ENCODE peak calls at places on chromosomes 12 and 14, in ten cellular contexts. One of them, this sample, is unnamed. For H3K9me3, the result is how much of the 10 kb centered on the place peaks cover.

GRCh38 chr12:94147991-94148840 is at the start of gene PLXNC1:
- DNase-seq in WERI-Rb-1: peak
- DNase-seq in mucosa of descending colon: peak
- DNase-seq in prostate gland: no peak
- DNase-seq in thyroid gland: peak
- DNase-seq in tibial nerve: no peak
- DNase-seq in IMR-90: peak
- DNase-seq in heart right ventricle: peak
- DNase-seq in psoas muscle: peak
- DNase-seq in Caco-2: peak
- DNase-seq in this sample: peak

GRCh38 chr12:40907115-40907521 is 214.9 kb downstream of the CNTN1 start:
- DNase-seq in WERI-Rb-1: no peak
- DNase-seq in mucosa of descending colon: no peak
- DNase-seq in prostate gland: no peak
- DNase-seq in thyroid gland: no peak
- DNase-seq in tibial nerve: no peak
- DNase-seq in IMR-90: peak
- DNase-seq in heart right ventricle: no peak
- DNase-seq in psoas muscle: no peak
- DNase-seq in Caco-2: no peak
- DNase-seq in this sample: no peak

GRCh38 chr14:103100281-103101121 is 6.0 kb downstream of the EXOC3L4 start:
- DNase-seq in WERI-Rb-1: no peak
- DNase-seq in mucosa of descending colon: no peak
- DNase-seq in prostate gland: no peak
- DNase-seq in thyroid gland: no peak
- DNase-seq in tibial nerve: no peak
- DNase-seq in IMR-90: no peak
- DNase-seq in heart right ventricle: no peak
- DNase-seq in psoas muscle: no peak
- DNase-seq in Caco-2: no peak
- DNase-seq in this sample: no peak

GRCh38 chr14:92959761-92960680 is 37.1 kb downstream of the CHGA start:
- DNase-seq in WERI-Rb-1: peak
- DNase-seq in mucosa of descending colon: no peak
- DNase-seq in prostate gland: no peak
- DNase-seq in thyroid gland: no peak
- DNase-seq in tibial nerve: no peak
- DNase-seq in IMR-90: no peak
- DNase-seq in heart right ventricle: no peak
- DNase-seq in psoas muscle: peak
- DNase-seq in Caco-2: no peak
- DNase-seq in this sample: no peak

GRCh38 chr12:62933220-62933870 is 1.6 kb downstream of the PPM1H start:
- DNase-seq in WERI-Rb-1: peak
- DNase-seq in mucosa of descending colon: peak
- DNase-seq in prostate gland: peak
- DNase-seq in thyroid gland: peak
- DNase-seq in tibial nerve: no peak
- DNase-seq in IMR-90: no peak
- DNase-seq in heart right ventricle: peak
- DNase-seq in psoas muscle: peak
- DNase-seq in Caco-2: peak
- DNase-seq in this sample: peak

GRCh38 chr14:101405171-101405883 is 156.0 kb upstream of the DIO3 start:
- DNase-seq in WERI-Rb-1: no peak
- DNase-seq in mucosa of descending colon: peak
- DNase-seq in prostate gland: no peak
- DNase-seq in thyroid gland: no peak
- DNase-seq in tibial nerve: no peak
- DNase-seq in IMR-90: peak
- DNase-seq in heart right ventricle: no peak
- DNase-seq in psoas muscle: no peak
- DNase-seq in Caco-2: no peak
- DNase-seq in this sample: no peak

GRCh38 chr14:30214014-30214413 is 286.4 kb upstream of the PRKD1 start:
- DNase-seq in WERI-Rb-1: no peak
- DNase-seq in mucosa of descending colon: no peak
- DNase-seq in prostate gland: no peak
- DNase-seq in thyroid gland: no peak
- DNase-seq in tibial nerve: no peak
- DNase-seq in IMR-90: peak
- DNase-seq in heart right ventricle: no peak
- DNase-seq in psoas muscle: no peak
- DNase-seq in Caco-2: no peak
- DNase-seq in this sample: no peak

GRCh38 chr14:58617619-58618018 is 20.1 kb upstream of the DACT1 start:
- DNase-seq in WERI-Rb-1: no peak
- DNase-seq in mucosa of descending colon: no peak
- DNase-seq in prostate gland: no peak
- DNase-seq in thyroid gland: no peak
- DNase-seq in tibial nerve: no peak
- DNase-seq in IMR-90: peak
- DNase-seq in heart right ventricle: no peak
- DNase-seq in psoas muscle: no peak
- DNase-seq in Caco-2: no peak
- DNase-seq in this sample: no peak

GRCh38 chr14:50497351-50497750 is 35.0 kb downstream of the MAP4K5 start:
- DNase-seq in WERI-Rb-1: no peak
- DNase-seq in mucosa of descending colon: no peak
- DNase-seq in prostate gland: no peak
- DNase-seq in thyroid gland: no peak
- DNase-seq in tibial nerve: no peak
- DNase-seq in IMR-90: no peak
- DNase-seq in heart right ventricle: no peak
- DNase-seq in psoas muscle: no peak
- DNase-seq in Caco-2: no peak
- DNase-seq in this sample: no peak

GRCh38 chr14:41605550-41606248 is 977 bp upstream of the LRFN5 start:
- DNase-seq in WERI-Rb-1: no peak
- DNase-seq in mucosa of descending colon: no peak
- DNase-seq in prostate gland: no peak
- DNase-seq in thyroid gland: no peak
- DNase-seq in tibial nerve: no peak
- DNase-seq in IMR-90: peak
- DNase-seq in heart right ventricle: no peak
- DNase-seq in psoas muscle: peak
- DNase-seq in Caco-2: no peak
- DNase-seq in this sample: peak

DNA sequence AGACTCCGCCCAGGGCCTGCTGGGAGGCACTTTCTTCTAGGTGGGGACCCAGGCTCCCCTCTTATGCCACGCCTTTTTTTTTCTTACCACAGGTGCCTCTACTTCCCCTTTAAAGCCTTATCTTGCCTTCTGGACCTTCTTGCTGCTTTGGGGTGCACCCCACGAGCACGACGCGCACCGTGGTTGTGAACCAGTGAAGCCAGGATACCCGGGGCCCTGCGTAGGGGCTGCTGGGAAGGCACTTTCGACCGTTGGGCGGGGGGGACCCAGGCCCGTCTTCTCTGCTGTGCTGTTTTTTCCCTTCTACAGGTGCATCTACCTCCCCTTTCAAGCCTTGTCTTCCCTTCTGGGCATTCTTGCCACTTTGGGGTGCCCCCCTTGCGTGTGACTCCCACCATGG is 305.4 kb downstream of the ALG10 start:
- DNase-seq in WERI-Rb-1: no peak
- DNase-seq in mucosa of descending colon: no peak
- DNase-seq in prostate gland: no peak
- DNase-seq in thyroid gland: no peak
- DNase-seq in tibial nerve: no peak
- DNase-seq in IMR-90: no peak
- DNase-seq in heart right ventricle: no peak
- DNase-seq in psoas muscle: no peak
- DNase-seq in Caco-2: no peak
- DNase-seq in this sample: no peak
- H3K9me3 ChIP-seq in WERI-Rb-1: under half
- H3K9me3 ChIP-seq in mucosa of descending colon: half or more
- H3K9me3 ChIP-seq in prostate gland: under half
- H3K9me3 ChIP-seq in thyroid gland: under half
- H3K9me3 ChIP-seq in tibial nerve: under half
- H3K9me3 ChIP-seq in IMR-90: half or more
- H3K9me3 ChIP-seq in heart right ventricle: under half
- H3K9me3 ChIP-seq in psoas muscle: under half
- H3K9me3 ChIP-seq in Caco-2: under half
- H3K9me3 ChIP-seq in this sample: under half

DNA sequence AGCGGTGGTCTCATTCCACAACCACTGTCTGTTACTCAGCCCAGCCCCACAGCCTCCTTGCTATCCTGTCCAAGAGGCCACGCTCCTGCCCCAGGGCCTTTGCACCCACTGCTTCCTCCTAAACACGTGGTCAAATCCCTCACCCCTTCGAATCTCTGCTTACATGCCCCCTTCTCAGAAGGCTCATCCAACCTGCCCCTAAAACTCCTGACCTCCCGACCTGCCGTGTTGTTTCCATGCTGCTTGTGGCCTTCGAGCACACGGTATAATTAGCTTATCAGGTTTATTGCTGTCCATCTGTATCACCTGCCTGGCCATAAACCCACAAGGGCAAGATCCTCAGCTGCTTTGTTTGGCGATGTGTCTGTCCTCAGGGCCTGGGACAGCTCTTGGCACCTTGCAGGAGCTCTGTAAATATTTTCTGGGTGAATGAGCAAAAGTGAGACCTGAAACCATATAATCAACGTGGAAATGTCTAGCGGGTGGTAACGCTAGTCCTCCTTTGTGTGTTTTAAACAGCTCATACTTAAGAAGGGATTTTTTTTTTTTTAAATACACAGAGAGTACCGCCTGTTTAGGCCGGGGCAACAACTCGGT is 36.0 kb downstream of the SCARB1 start:
- DNase-seq in WERI-Rb-1: no peak
- DNase-seq in mucosa of descending colon: no peak
- DNase-seq in prostate gland: no peak
- DNase-seq in thyroid gland: peak
- DNase-seq in tibial nerve: no peak
- DNase-seq in IMR-90: no peak
- DNase-seq in heart right ventricle: no peak
- DNase-seq in psoas muscle: no peak
- DNase-seq in Caco-2: peak
- DNase-seq in this sample: no peak
- TF ChIP-seq CTCF in WERI-Rb-1: no peak
- TF ChIP-seq CTCF in mucosa of descending colon: no peak
- TF ChIP-seq CTCF in prostate gland: no peak
- TF ChIP-seq CTCF in thyroid gland: no peak
- TF ChIP-seq CTCF in tibial nerve: no peak
- TF ChIP-seq CTCF in IMR-90: no peak
- TF ChIP-seq CTCF in heart right ventricle: no peak
- TF ChIP-seq CTCF in psoas muscle: no peak
- TF ChIP-seq CTCF in Caco-2: no peak
- TF ChIP-seq CTCF in this sample: no peak

GRCh38 chr14:99751539-99752485 is 41.4 kb upstream of the EML1 start:
- DNase-seq in WERI-Rb-1: no peak
- DNase-seq in mucosa of descending colon: no peak
- DNase-seq in prostate gland: no peak
- DNase-seq in thyroid gland: no peak
- DNase-seq in tibial nerve: no peak
- DNase-seq in IMR-90: peak
- DNase-seq in heart right ventricle: no peak
- DNase-seq in psoas muscle: no peak
- DNase-seq in Caco-2: no peak
- DNase-seq in this sample: peak
- H3K4me3 ChIP-seq in WERI-Rb-1: no peak
- H3K4me3 ChIP-seq in mucosa of descending colon: no peak
- H3K4me3 ChIP-seq in prostate gland: no peak
- H3K4me3 ChIP-seq in thyroid gland: no peak
- H3K4me3 ChIP-seq in tibial nerve: no peak
- H3K4me3 ChIP-seq in IMR-90: no peak
- H3K4me3 ChIP-seq in heart right ventricle: no peak
- H3K4me3 ChIP-seq in psoas muscle: no peak
- H3K4me3 ChIP-seq in Caco-2: no peak
- H3K4me3 ChIP-seq in this sample: no peak

GRCh38 chr12:132940071-132940719 is 15.9 kb downstream of the ZNF605 start:
- DNase-seq in WERI-Rb-1: no peak
- DNase-seq in mucosa of descending colon: no peak
- DNase-seq in prostate gland: no peak
- DNase-seq in thyroid gland: no peak
- DNase-seq in tibial nerve: no peak
- DNase-seq in IMR-90: no peak
- DNase-seq in heart right ventricle: no peak
- DNase-seq in psoas muscle: no peak
- DNase-seq in Caco-2: no peak
- DNase-seq in this sample: no peak

GRCh38 chr12:132936163-132936562 is 19.9 kb downstream of the ZNF605 start:
- DNase-seq in WERI-Rb-1: no peak
- DNase-seq in mucosa of descending colon: no peak
- DNase-seq in prostate gland: no peak
- DNase-seq in thyroid gland: no peak
- DNase-seq in tibial nerve: no peak
- DNase-seq in IMR-90: no peak
- DNase-seq in heart right ventricle: no peak
- DNase-seq in psoas muscle: no peak
- DNase-seq in Caco-2: no peak
- DNase-seq in this sample: no peak

GRCh38 chr12:132942611-132943010 is 13.5 kb downstream of the ZNF605 start:
- DNase-seq in WERI-Rb-1: no peak
- DNase-seq in mucosa of descending colon: no peak
- DNase-seq in prostate gland: no peak
- DNase-seq in thyroid gland: no peak
- DNase-seq in tibial nerve: no peak
- DNase-seq in IMR-90: no peak
- DNase-seq in heart right ventricle: no peak
- DNase-seq in psoas muscle: no peak
- DNase-seq in Caco-2: no peak
- DNase-seq in this sample: no peak

GRCh38 chr12:132941336-132941954 is 14.7 kb downstream of the ZNF605 start:
- DNase-seq in WERI-Rb-1: no peak
- DNase-seq in mucosa of descending colon: no peak
- DNase-seq in prostate gland: no peak
- DNase-seq in thyroid gland: no peak
- DNase-seq in tibial nerve: no peak
- DNase-seq in IMR-90: no peak
- DNase-seq in heart right ventricle: no peak
- DNase-seq in psoas muscle: no peak
- DNase-seq in Caco-2: no peak
- DNase-seq in this sample: peak

GRCh38 chr12:132937476-132937875 is 18.6 kb downstream of the ZNF605 start:
- DNase-seq in WERI-Rb-1: no peak
- DNase-seq in mucosa of descending colon: no peak
- DNase-seq in prostate gland: no peak
- DNase-seq in thyroid gland: no peak
- DNase-seq in tibial nerve: no peak
- DNase-seq in IMR-90: no peak
- DNase-seq in heart right ventricle: no peak
- DNase-seq in psoas muscle: no peak
- DNase-seq in Caco-2: no peak
- DNase-seq in this sample: no peak
- H3K9me3 ChIP-seq in WERI-Rb-1: under half
- H3K9me3 ChIP-seq in mucosa of descending colon: half or more
- H3K9me3 ChIP-seq in prostate gland: under half
- H3K9me3 ChIP-seq in thyroid gland: under half
- H3K9me3 ChIP-seq in tibial nerve: under half
- H3K9me3 ChIP-seq in IMR-90: half or more
- H3K9me3 ChIP-seq in heart right ventricle: under half
- H3K9me3 ChIP-seq in psoas muscle: half or more
- H3K9me3 ChIP-seq in Caco-2: under half
- H3K9me3 ChIP-seq in this sample: under half